ENCODE peak calls at places on chromosomes 3 and 15, in nine cellular contexts. L, R, W, M, B, Z, I, Q and A are unnamed samples.
A peak's percentile ranks its signal among the peaks of the same experiment; 100 is the strongest.

GRCh38 chr3:142445816-142446254 is 2.0 kb downstream of the XRN1 start:
- DNase-seq in L (no peak), R (no peak), W (no peak), M (no peak), B (no peak), Z (peak; percentile 9), I (peak; percentile 30), Q (no peak), A (no peak)

GRCh38 chr3:76646921-76647562 is 392.9 kb upstream of the ROBO2 start:
- DNase-seq in L (no peak), R (no peak), W (no peak), M (no peak), B (no peak), Z (peak; percentile 3), I (no peak), Q (no peak), A (peak; percentile 82)

GRCh38 chr15:79248183-79248582 is 34.3 kb upstream of the ANKRD34C start:
- DNase-seq in L (no peak), R (no peak), W (no peak), M (no peak), B (no peak), Z (no peak), I (no peak), Q (no peak), A (no peak)

GRCh38 chr3:17939157-17939556 is 196.7 kb upstream of the TBC1D5 start:
- DNase-seq in L (peak; percentile 36), R (no peak), W (no peak), M (no peak), B (no peak), Z (no peak), I (no peak), Q (no peak), A (no peak)

GRCh38 chr3:72657666-72658065 is 190.6 kb downstream of the SHQ1 start:
- DNase-seq in L (no peak), R (no peak), W (no peak), M (no peak), B (no peak), Z (peak; percentile 58), I (no peak), Q (no peak), A (no peak)

GRCh38 chr15:80455668-80456442 is 51.7 kb downstream of the ARNT2 start:
- DNase-seq in L (no peak), R (no peak), W (no peak), M (no peak), B (peak; percentile 82), Z (peak; percentile 31), I (peak; percentile 92), Q (peak; percentile 40), A (peak; percentile 79)

GRCh38 chr3:67601919-67602608 is 52.3 kb downstream of the SUCLG2 start:
- DNase-seq in L (no peak), R (no peak), W (no peak), M (no peak), B (no peak), Z (no peak), I (peak; percentile 18), Q (no peak), A (no peak)

GRCh38 chr3:136152963-136153362 is 43.2 kb downstream of the MSL2 start:
- DNase-seq in L (no peak), R (no peak), W (no peak), M (no peak), B (no peak), Z (no peak), I (no peak), Q (no peak), A (no peak)

GRCh38 chr3:165855581-165855980 is 18.4 kb upstream of the BCHE start:
- DNase-seq in L (no peak), R (no peak), W (no peak), M (no peak), B (no peak), Z (no peak), I (peak; percentile 40), Q (no peak), A (no peak)

GRCh38 chr3:73432021-73432722 is 192.6 kb downstream of the PDZRN3 start:
- DNase-seq in L (no peak), R (no peak), W (no peak), M (no peak), B (peak; percentile 25), Z (peak; percentile 24), I (peak; percentile 26), Q (no peak), A (peak; percentile 61)

GRCh38 chr3:59502806-59503205 is 453.0 kb upstream of the CFAP20DC start:
- DNase-seq in L (no peak), R (no peak), W (no peak), M (no peak), B (peak; percentile 29), Z (no peak), I (peak; percentile 90), Q (no peak), A (no peak)

GRCh38 chr15:60673918-60674558 is 195.1 kb upstream of the ICE2 start:
- DNase-seq in L (no peak), R (no peak), W (no peak), M (peak; percentile 73), B (peak; percentile 61), Z (no peak), I (peak; percentile 95), Q (peak; percentile 51), A (no peak)

GRCh38 chr3:64242435-64242834 is 17.2 kb upstream of the PRICKLE2 start:
- DNase-seq in L (no peak), R (no peak), W (peak; percentile 18), M (no peak), B (peak; percentile 46), Z (no peak), I (no peak), Q (no peak), A (no peak)

GRCh38 chr3:140341213-140341612 is 336.7 kb upstream of the TRIM42 start:
- DNase-seq in L (no peak), R (no peak), W (no peak), M (no peak), B (no peak), Z (no peak), I (no peak), Q (peak; percentile 54), A (no peak)

GRCh38 chr3:177463863-177464262 is 266.6 kb upstream of the TBL1XR1 start:
- DNase-seq in L (no peak), R (no peak), W (no peak), M (no peak), B (peak; percentile 56), Z (no peak), I (peak; percentile 91), Q (no peak), A (no peak)

GRCh38 chr3:157046520-157046919 is 113.4 kb downstream of the CCNL1 start:
- DNase-seq in L (no peak), R (no peak), W (no peak), M (no peak), B (no peak), Z (no peak), I (no peak), Q (no peak), A (no peak)

GRCh38 chr3:101675709-101676218 is 1.2 kb downstream of the ZBTB11 start:
- DNase-seq in L (peak; percentile 68), R (no peak), W (no peak), M (no peak), B (no peak), Z (no peak), I (no peak), Q (peak; percentile 53), A (no peak)

GRCh38 chr15:92809880-92810361 is 90.2 kb upstream of the CHD2 start:
- DNase-seq in L (no peak), R (no peak), W (no peak), M (no peak), B (no peak), Z (peak; percentile 80), I (peak; percentile 61), Q (peak; percentile 48), A (peak; percentile 66)

DNA sequence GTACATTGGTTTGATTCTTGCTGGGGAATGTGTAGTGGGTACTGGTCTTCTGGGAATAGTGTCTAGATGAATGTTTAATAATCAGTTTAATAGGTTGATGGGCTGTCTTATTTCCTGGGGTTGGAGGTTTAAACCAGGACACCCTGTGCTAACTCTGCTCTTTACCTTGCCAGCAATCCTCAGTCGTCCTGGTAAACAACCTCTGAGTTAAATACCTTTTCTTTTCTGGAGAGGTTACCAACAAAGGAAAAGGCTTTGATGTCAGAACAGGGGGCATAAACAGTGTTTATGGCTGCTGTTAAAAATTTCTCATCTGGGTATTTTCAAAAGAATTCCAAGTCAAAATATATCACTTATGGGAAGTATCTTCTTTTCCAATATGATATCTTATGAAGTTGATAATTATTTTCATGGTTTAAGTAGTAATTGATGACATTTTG is 23.5 kb downstream of the MITF start:
- DNase-seq in L (no peak), R (no peak), W (no peak), M (no peak), B (no peak), Z (no peak), I (no peak), Q (no peak), A (no peak)
- H3K27ac ChIP-seq in L (no peak overlapping the region), R (no peak overlapping the region), W (no peak overlapping the region), M (peak overlapping the region; percentile 45), B (peak overlapping the region; percentile 35), Z (no peak overlapping the region), I (peak overlapping the region; percentile 54), Q (no peak overlapping the region), A (no peak overlapping the region)

GRCh38 chr3:153137626-153138025 is 24.4 kb upstream of the RAP2B start:
- DNase-seq in L (no peak), R (no peak), W (no peak), M (no peak), B (no peak), Z (peak; percentile 3), I (no peak), Q (no peak), A (no peak)
- H3K27ac ChIP-seq in L (no peak overlapping the region), R (peak overlapping the region; percentile 92), W (no peak overlapping the region), M (no peak overlapping the region), B (peak overlapping the region; percentile 95), Z (no peak overlapping the region), I (no peak overlapping the region), Q (no peak overlapping the region), A (no peak overlapping the region)

DNA sequence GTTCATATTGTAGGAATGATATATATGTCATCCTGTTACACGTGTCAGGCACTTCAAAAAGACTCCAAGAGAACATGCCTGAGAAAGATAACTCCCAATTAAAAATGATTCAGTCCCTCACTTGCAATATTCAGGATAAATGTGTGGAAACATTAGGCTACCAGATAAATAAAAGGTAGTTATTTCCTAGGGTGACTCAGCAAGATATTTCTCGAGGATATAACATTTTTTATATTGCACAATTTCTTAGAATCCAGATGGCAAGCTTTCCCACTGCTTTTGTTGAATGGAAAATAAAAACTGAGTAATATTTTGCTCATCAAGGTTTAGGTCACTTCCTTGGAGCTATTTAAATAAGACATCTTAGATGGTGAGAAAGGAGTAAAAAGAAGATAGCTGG is 181.4 kb downstream of the GAP43 start:
- DNase-seq in L (no peak), R (no peak), W (no peak), M (no peak), B (no peak), Z (no peak), I (peak; percentile 90), Q (no peak), A (no peak)
- H3K27ac ChIP-seq in L (no peak overlapping the region), R (no peak overlapping the region), W (no peak overlapping the region), M (no peak overlapping the region), B (peak overlapping the region; percentile 49), Z (no peak overlapping the region), I (peak overlapping the region; percentile 95), Q (no peak overlapping the region), A (no peak overlapping the region)

DNA sequence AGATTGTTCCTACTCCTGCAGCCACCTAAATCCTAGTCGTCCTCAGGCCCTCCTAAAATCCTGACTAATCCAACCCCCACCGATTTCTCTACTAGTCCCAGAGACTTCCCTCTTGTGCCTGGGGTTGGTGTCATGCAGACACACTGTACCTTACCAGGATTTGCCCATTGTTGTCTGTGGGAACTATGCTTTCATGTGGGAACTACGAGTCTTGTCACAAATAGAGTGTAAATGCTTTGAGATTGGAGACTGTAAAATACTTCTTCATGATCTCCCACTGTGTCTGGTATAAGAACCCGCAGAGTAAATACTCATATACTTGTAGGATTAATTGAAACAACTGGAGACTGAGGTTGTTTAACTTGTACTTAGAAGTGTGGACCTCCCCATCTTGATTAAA is 11.2 kb downstream of the B3GNT5 start:
- DNase-seq in L (no peak), R (no peak), W (no peak), M (no peak), B (no peak), Z (no peak), I (no peak), Q (no peak), A (peak; percentile 74)
- H3K27ac ChIP-seq in L (no peak overlapping the region), R (no peak overlapping the region), W (no peak overlapping the region), M (no peak overlapping the region), B (no peak overlapping the region), Z (no peak overlapping the region), I (no peak overlapping the region), Q (no peak overlapping the region), A (peak overlapping the region; percentile 99)